ENCODE peak calls at places on chromosomes 12 and 14, in nine cellular contexts. N, Z, X, J, B, G, U, V and D are unnamed samples.

GRCh38 chr12:1530592-1531159 is 63.7 kb downstream of the FBXL14 start:
- DNase-seq in J (no peak), U (no peak), Z (peak), X (no peak), V (no peak), N (no peak), G (no peak), B (no peak), D (no peak)

GRCh38 chr14:96066976-96067375 is 27.8 kb downstream of the C14orf132 start:
- DNase-seq in V (no peak), U (no peak), Z (no peak), X (no peak), J (no peak), G (no peak), B (no peak), N (no peak), D (no peak)

GRCh38 chr12:22287776-22288621 is 46.5 kb downstream of the ST8SIA1 start:
- DNase-seq in J (no peak), X (no peak), N (no peak), V (no peak), B (no peak), G (no peak), Z (peak), U (no peak), D (no peak)

GRCh38 chr14:52119030-52119429 is 50.2 kb upstream of the NID2 start:
- DNase-seq in N (no peak), Z (no peak), V (no peak), B (no peak), J (no peak), U (no peak), X (no peak), G (no peak), D (no peak)

GRCh38 chr12:2794261-2794735 is 472 bp upstream of the FKBP4 start:
- DNase-seq in V (no peak), Z (no peak), U (no peak), B (no peak), X (peak), G (peak), J (no peak), N (no peak), D (no peak)

GRCh38 chr12:65496617-65497016 is 218.1 kb downstream of the MSRB3 start:
- DNase-seq in X (no peak), Z (peak), B (no peak), G (no peak), V (no peak), N (no peak), J (no peak), U (no peak), D (no peak)

GRCh38 chr14:20755037-20755436 is 9.3 kb downstream of the EDDM3A start:
- DNase-seq in G (peak), X (no peak), J (no peak), U (no peak), N (no peak), B (no peak), Z (no peak), V (no peak), D (no peak)

GRCh38 chr12:59084758-59085383 is 164.6 kb upstream of the LRIG3 start:
- DNase-seq in J (peak), V (no peak), B (no peak), X (no peak), N (no peak), G (no peak), U (no peak), Z (peak), D (no peak)

GRCh38 chr12:4450551-4451112 is 5.0 kb upstream of the FGF6 start:
- DNase-seq in U (no peak), G (no peak), Z (no peak), B (no peak), X (no peak), V (no peak), N (no peak), J (no peak), D (no peak)

GRCh38 chr14:75448209-75448608 is 20.4 kb downstream of the JDP2 start:
- DNase-seq in N (no peak), U (no peak), J (no peak), Z (no peak), X (no peak), V (no peak), B (no peak), G (no peak), D (no peak)

GRCh38 chr14:52551696-52552062 is 626 bp downstream of the TXNDC16 start:
- DNase-seq in U (peak), N (peak), J (no peak), Z (peak), V (no peak), B (peak), X (no peak), G (peak), D (no peak)

GRCh38 chr14:40113671-40114070 is 681.4 kb upstream of the FBXO33 start:
- DNase-seq in Z (no peak), G (no peak), X (no peak), V (no peak), B (no peak), N (no peak), U (no peak), J (no peak), D (no peak)

GRCh38 chr12:108609535-108610335 is 11.9 kb upstream of the TMEM119 start:
- DNase-seq in J (peak), X (no peak), G (no peak), B (no peak), Z (peak), U (peak), V (no peak), N (no peak), D (no peak)

GRCh38 chr14:56718312-56718711 is 92.0 kb downstream of the OTX2 start:
- DNase-seq in X (no peak), N (no peak), B (no peak), J (no peak), V (no peak), Z (no peak), U (no peak), G (no peak), D (no peak)

GRCh38 chr14:52801014-52801708 is 9.8 kb upstream of the GNPNAT1 start:
- DNase-seq in N (no peak), X (no peak), G (no peak), Z (peak), V (no peak), B (peak), U (no peak), J (peak), D (no peak)

GRCh38 chr14:103854822-103855733 is 7.7 kb upstream of the PPP1R13B start:
- DNase-seq in Z (no peak), J (no peak), B (no peak), G (peak), U (no peak), X (no peak), N (no peak), V (no peak), D (no peak)

GRCh38 chr14:90508536-90509254 is 111.9 kb downstream of the CALM1 start:
- DNase-seq in G (peak), J (no peak), N (no peak), X (no peak), B (no peak), V (no peak), U (no peak), Z (no peak), D (no peak)

GRCh38 chr12:31368666-31369361 is 42.9 kb upstream of the SINHCAF start:
- DNase-seq in V (no peak), B (no peak), X (no peak), J (no peak), U (no peak), G (no peak), Z (no peak), N (no peak), D (no peak)

GRCh38 chr12:75606146-75606545 is 94.7 kb upstream of the KRR1 start:
- DNase-seq in N (no peak), X (no peak), V (no peak), Z (peak), G (no peak), B (no peak), J (no peak), U (no peak), D (no peak)

GRCh38 chr12:123251403-123252076 is 18.3 kb downstream of the MTRFR start:
- DNase-seq in Z (no peak), B (no peak), G (no peak), N (no peak), J (no peak), U (no peak), V (no peak), X (no peak), D (no peak)

GRCh38 chr12:23753627-23754358 is 195.7 kb downstream of the SOX5 start:
- DNase-seq in J (no peak), V (no peak), U (no peak), B (no peak), X (no peak), G (no peak), N (no peak), Z (no peak), D (no peak)

GRCh38 chr12:111451649-111452129 is 46.0 kb downstream of the SH2B3 start:
- DNase-seq in B (peak), X (no peak), V (no peak), G (peak), N (peak), J (no peak), Z (peak), U (no peak), D (no peak)

GRCh38 chr12:1662761-1663439 is 28.0 kb upstream of the ADIPOR2 start:
- DNase-seq in Z (peak), J (no peak), G (no peak), N (no peak), V (peak), X (peak), B (peak), U (no peak), D (no peak)

GRCh38 chr14:61973981-61974380 is 211.8 kb downstream of the SNAPC1 start:
- DNase-seq in V (no peak), U (no peak), Z (peak), X (no peak), B (no peak), N (peak), G (no peak), J (peak), D (no peak)

GRCh38 chr12:127389923-127390322 is 877.0 kb upstream of the TMEM132C start:
- DNase-seq in Z (peak), G (peak), V (no peak), N (peak), J (peak), X (no peak), B (peak), U (no peak), D (no peak)

GRCh38 chr12:55742719-55743130 is at the start of gene GDF11:
- DNase-seq in G (peak), X (peak), V (peak), U (peak), B (peak), N (peak), J (no peak), Z (peak), D (no peak)